ENCODE peak calls at places on chromosomes 5 and 9, in six cellular contexts. D, A, E, M, U and G are unnamed samples.

GRCh38 chr9:9914174-9914573 is 698.6 kb downstream of the PTPRD start:
- DNase-seq in M (peak; percentile 4), E (no peak), A (no peak), U (no peak), D (no peak), G (no peak)

GRCh38 chr5:53110156-53110555 is 599 bp upstream of the MOCS2 start:
- DNase-seq in A (no peak), U (no peak), M (no peak), D (no peak), E (no peak), G (no peak)

GRCh38 chr5:122933926-122934325 is 88.5 kb downstream of the SNX24 start:
- DNase-seq in A (no peak), E (no peak), U (peak; percentile 22), D (no peak), M (no peak), G (no peak)

GRCh38 chr9:28289732-28290131 is 716.5 kb upstream of the C9orf72 start:
- DNase-seq in D (no peak), M (no peak), U (no peak), E (no peak), A (no peak), G (no peak)

GRCh38 chr5:93782978-93783377 is 41.6 kb upstream of the POU5F2 start:
- DNase-seq in U (no peak), D (no peak), E (no peak), M (no peak), A (no peak), G (no peak)

GRCh38 chr5:149489605-149490037 is 61.6 kb downstream of the CSNK1A1 start:
- DNase-seq in A (no peak), E (no peak), U (no peak), M (peak; percentile 41), D (no peak), G (no peak)

GRCh38 chr5:96509721-96510383 is 76.8 kb upstream of the PCSK1 start:
- DNase-seq in U (no peak), E (no peak), D (no peak), M (peak; percentile 90), A (no peak), G (no peak)

GRCh38 chr9:124384210-124384609 is 31.0 kb downstream of the PSMB7 start:
- DNase-seq in M (no peak), E (no peak), U (no peak), D (no peak), A (no peak), G (no peak)

GRCh38 chr9:114805670-114806551 is at the start of gene TNFSF15:
- DNase-seq in M (peak; percentile 40), A (no peak), E (no peak), D (peak; percentile 80), U (no peak), G (peak; percentile 93)

GRCh38 chr9:27848315-27848714 is 275.0 kb upstream of the C9orf72 start:
- DNase-seq in A (no peak), E (no peak), D (no peak), U (no peak), M (no peak), G (no peak)

GRCh38 chr5:71924325-71924724 is 182.9 kb upstream of the MAP1B start:
- DNase-seq in U (no peak), E (no peak), M (no peak), A (no peak), D (no peak), G (no peak)

GRCh38 chr5:80198399-80198798 is 57.4 kb downstream of the SERINC5 start:
- DNase-seq in D (no peak), M (no peak), A (peak; percentile 52), E (no peak), U (peak; percentile 41), G (no peak)

GRCh38 chr9:123266655-123267421 is 1.5 kb downstream of the STRBP start:
- DNase-seq in M (no peak), E (no peak), A (no peak), U (no peak), D (no peak), G (no peak)

GRCh38 chr9:4371108-4371507 is 71.2 kb upstream of the GLIS3 start:
- DNase-seq in E (no peak), D (no peak), U (no peak), A (no peak), M (peak; percentile 23), G (no peak)

GRCh38 chr5:75461679-75462078 is 49.8 kb downstream of the CERT1 start:
- DNase-seq in A (no peak), E (no peak), U (no peak), D (no peak), M (no peak), G (no peak)

GRCh38 chr5:150350524-150351344 is 6.8 kb upstream of the TCOF1 start:
- DNase-seq in E (peak; percentile 32), U (peak; percentile 89), D (peak; percentile 85), A (peak; percentile 52), M (peak; percentile 83), G (peak; percentile 86)

DNA sequence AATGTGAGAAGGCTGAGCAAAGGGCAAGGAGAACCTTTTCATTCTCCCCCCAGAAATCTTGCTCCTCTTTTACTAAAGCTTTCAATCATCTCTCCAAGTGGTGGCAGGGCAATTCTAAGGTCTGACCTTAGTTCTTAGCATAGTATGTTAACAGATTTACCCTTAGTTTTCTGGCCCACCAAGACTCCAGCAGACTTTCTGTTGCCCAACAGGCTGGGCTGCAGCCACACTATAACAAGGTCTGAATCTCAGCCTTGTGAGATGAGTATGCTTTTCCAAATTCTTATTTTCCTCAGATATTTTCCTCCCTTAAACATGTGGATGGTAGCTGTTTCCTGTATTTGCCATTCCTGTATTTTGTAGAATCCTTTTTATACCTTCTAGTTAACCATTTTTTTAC is 69.5 kb downstream of the NIPBL start:
- DNase-seq in U (no peak), A (no peak), E (no peak), M (no peak), D (no peak), G (no peak)
- H3K4me1 ChIP-seq in U (peaks cover 4% of the 10 kb centered on the region), A (peaks cover 5% of the 10 kb centered on the region), E (peaks cover 8% of the 10 kb centered on the region), M (peaks cover 48% of the 10 kb centered on the region), D (peaks cover 7% of the 10 kb centered on the region), G (peaks cover 10% of the 10 kb centered on the region)

GRCh38 chr5:132491368-132492364 is 1.1 kb upstream of the IRF1 start:
- DNase-seq in E (no peak), U (no peak), A (no peak), D (no peak), M (no peak), G (no peak)
- H3K4me1 ChIP-seq in E (peaks cover 50% of the 10 kb centered on the region), U (peaks cover 37% of the 10 kb centered on the region), A (no peaks in the 10 kb centered on the region), D (peaks cover 27% of the 10 kb centered on the region), M (peaks cover 36% of the 10 kb centered on the region), G (peaks cover 46% of the 10 kb centered on the region)

GRCh38 chr5:107513337-107514125 is 157.2 kb downstream of the EFNA5 start:
- DNase-seq in A (no peak), M (no peak), E (no peak), D (no peak), U (no peak), G (peak; percentile 50)

GRCh38 chr5:107516452-107517184 is 154.1 kb downstream of the EFNA5 start:
- DNase-seq in D (no peak), M (no peak), A (no peak), E (no peak), U (no peak), G (no peak)

GRCh38 chr5:107515521-107515920 is 155.2 kb downstream of the EFNA5 start:
- DNase-seq in D (no peak), E (no peak), M (no peak), U (no peak), A (no peak), G (no peak)

GRCh38 chr5:107512029-107512428 is 158.7 kb downstream of the EFNA5 start:
- DNase-seq in E (no peak), A (no peak), U (no peak), M (no peak), D (no peak), G (no peak)

GRCh38 chr5:107514305-107514704 is 156.4 kb downstream of the EFNA5 start:
- DNase-seq in E (no peak), D (no peak), U (no peak), A (no peak), M (no peak), G (no peak)
- H3K4me1 ChIP-seq in E (no peaks in the 10 kb centered on the region), D (no peaks in the 10 kb centered on the region), U (no peaks in the 10 kb centered on the region), A (no peaks in the 10 kb centered on the region), M (peaks cover 35% of the 10 kb centered on the region), G (peaks cover 8% of the 10 kb centered on the region)

DNA sequence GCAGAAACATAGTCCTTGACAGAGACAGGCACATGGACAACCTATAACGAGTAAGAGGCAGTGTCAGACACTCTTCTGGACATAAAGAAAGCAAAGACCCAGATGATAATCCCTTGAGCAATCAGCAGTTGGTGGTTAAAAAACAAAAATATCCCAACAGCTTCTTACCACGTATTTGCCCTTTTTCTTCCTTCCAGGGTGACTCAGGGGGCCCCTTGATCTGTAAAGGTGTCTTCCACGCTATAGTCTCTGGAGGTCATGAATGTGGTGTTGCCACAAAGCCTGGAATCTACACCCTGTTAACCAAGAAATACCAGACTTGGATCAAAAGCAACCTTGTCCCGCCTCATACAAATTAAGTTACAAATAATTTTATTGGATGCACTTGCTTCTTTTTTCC is 9.5 kb downstream of the GZMK start:
- DNase-seq in E (no peak), U (no peak), D (no peak), A (no peak), M (no peak), G (no peak)
- H3K4me1 ChIP-seq in E (peaks cover 50% of the 10 kb centered on the region), U (no peaks in the 10 kb centered on the region), D (no peaks in the 10 kb centered on the region), A (no peaks in the 10 kb centered on the region), M (no peaks in the 10 kb centered on the region), G (no peaks in the 10 kb centered on the region)

GRCh38 chr5:148383564-148384388 is at the start of gene FBXO38:
- DNase-seq in D (peak; percentile 97), E (peak; percentile 99), A (peak; percentile 91), U (peak; percentile 98), M (peak; percentile 97), G (peak; percentile 97)

GRCh38 chr5:148382961-148383360 is 797 bp upstream of the FBXO38 start:
- DNase-seq in D (no peak), M (no peak), U (no peak), A (no peak), E (peak; percentile 3), G (no peak)

GRCh38 chr5:148386041-148386440 is 2.3 kb downstream of the FBXO38 start:
- DNase-seq in U (no peak), D (no peak), E (no peak), A (no peak), M (no peak), G (no peak)

GRCh38 chr5:148384389-148384756 is 615 bp downstream of the FBXO38 start:
- DNase-seq in E (no peak), D (peak; percentile 36), M (no peak), A (no peak), U (no peak), G (peak; percentile 8)

DNA sequence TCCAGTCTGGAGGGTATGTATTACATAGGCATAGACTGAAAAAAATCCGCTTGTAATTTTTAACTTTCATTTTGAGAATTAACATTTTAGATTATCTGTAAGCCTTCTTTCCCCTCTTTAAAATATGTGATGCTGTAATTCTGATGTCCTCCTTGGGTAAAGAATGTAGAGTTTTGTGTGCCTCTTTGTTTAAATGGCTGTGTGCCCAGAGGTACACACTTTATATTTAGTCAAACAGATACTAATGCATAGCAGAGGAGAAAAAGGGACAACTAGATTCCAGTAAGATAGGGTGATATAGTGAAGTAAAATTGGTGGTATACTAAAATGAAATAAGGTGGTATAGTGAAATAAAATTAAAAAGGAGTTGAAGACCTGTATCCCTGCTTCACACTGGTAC is 1.3 kb downstream of the FBXO38 start:
- DNase-seq in E (no peak), A (no peak), U (no peak), M (no peak), D (no peak), G (no peak)
- H3K4me1 ChIP-seq in E (peaks cover 18% of the 10 kb centered on the region), A (no peaks in the 10 kb centered on the region), U (peaks cover 13% of the 10 kb centered on the region), M (peaks cover 13% of the 10 kb centered on the region), D (peaks cover 16% of the 10 kb centered on the region), G (peaks cover 15% of the 10 kb centered on the region)